ENCODE peak calls at places on chromosomes 11 and 22, in four cellular contexts. One of them, this sample, is unnamed.

GRCh38 chr22:49627217-49628181 is 200.2 kb downstream of the BRD1 start:
- DNase-seq in fibroblast of pulmonary artery: no peak
- DNase-seq in H9: no peak
- DNase-seq in left ventricle myocardium inferior: no peak
- DNase-seq in this sample: no peak

GRCh38 chr22:43128116-43128515 is 15.1 kb downstream of the MCAT start:
- DNase-seq in left ventricle myocardium inferior: no peak
- DNase-seq in H9: no peak
- DNase-seq in fibroblast of pulmonary artery: no peak
- DNase-seq in this sample: no peak

GRCh38 chr11:92916299-92916698 is 53.2 kb upstream of the MTNR1B start:
- DNase-seq in left ventricle myocardium inferior: no peak
- DNase-seq in H9: no peak
- DNase-seq in fibroblast of pulmonary artery: no peak
- DNase-seq in this sample: no peak

GRCh38 chr11:8870461-8871282 is 40.3 kb upstream of the AKIP1 start:
- DNase-seq in H9: peak; percentile 74
- DNase-seq in fibroblast of pulmonary artery: peak; percentile 77
- DNase-seq in left ventricle myocardium inferior: peak; percentile 57
- DNase-seq in this sample: peak; percentile 58

GRCh38 chr11:2295971-2296912 is 5.5 kb downstream of the C11orf21 start:
- DNase-seq in fibroblast of pulmonary artery: no peak
- DNase-seq in H9: peak; percentile 18
- DNase-seq in left ventricle myocardium inferior: no peak
- DNase-seq in this sample: no peak

GRCh38 chr22:48357196-48357595 is 1470.5 kb downstream of the BRD1 start:
- DNase-seq in H9: peak; percentile 86
- DNase-seq in fibroblast of pulmonary artery: no peak
- DNase-seq in left ventricle myocardium inferior: no peak
- DNase-seq in this sample: no peak

GRCh38 chr11:70290341-70291065 is 20.0 kb downstream of the PPFIA1 start:
- DNase-seq in fibroblast of pulmonary artery: no peak
- DNase-seq in left ventricle myocardium inferior: no peak
- DNase-seq in H9: no peak
- DNase-seq in this sample: no peak

GRCh38 chr11:132734217-132734616 is 798.1 kb downstream of the OPCML start:
- DNase-seq in left ventricle myocardium inferior: no peak
- DNase-seq in fibroblast of pulmonary artery: peak; percentile 39
- DNase-seq in H9: no peak
- DNase-seq in this sample: no peak

GRCh38 chr11:67267188-67268035 is 1.1 kb downstream of the GRK2 start:
- DNase-seq in left ventricle myocardium inferior: no peak
- DNase-seq in fibroblast of pulmonary artery: no peak
- DNase-seq in H9: no peak
- DNase-seq in this sample: no peak

GRCh38 chr22:50267591-50268390 is 2.4 kb downstream of the MAPK11 start:
- DNase-seq in left ventricle myocardium inferior: peak; percentile 64
- DNase-seq in H9: peak; percentile 69
- DNase-seq in fibroblast of pulmonary artery: peak; percentile 52
- DNase-seq in this sample: peak; percentile 91

GRCh38 chr11:102279641-102280170 is 37.6 kb upstream of the BIRC3 start:
- DNase-seq in fibroblast of pulmonary artery: peak; percentile 64
- DNase-seq in left ventricle myocardium inferior: no peak
- DNase-seq in H9: no peak
- DNase-seq in this sample: peak; percentile 69

GRCh38 chr11:111299111-111300026 is 1.0 kb downstream of the POU2AF3 start:
- DNase-seq in left ventricle myocardium inferior: peak; percentile 59
- DNase-seq in H9: peak; percentile 66
- DNase-seq in fibroblast of pulmonary artery: peak; percentile 19
- DNase-seq in this sample: peak; percentile 80

GRCh38 chr11:11022126-11022730 is 164.4 kb upstream of the ZBED5 start:
- DNase-seq in H9: no peak
- DNase-seq in left ventricle myocardium inferior: no peak
- DNase-seq in fibroblast of pulmonary artery: peak; percentile 58
- DNase-seq in this sample: peak; percentile 52

GRCh38 chr11:854601-855342 is 12.1 kb downstream of the TSPAN4 start:
- DNase-seq in H9: no peak
- DNase-seq in left ventricle myocardium inferior: no peak
- DNase-seq in fibroblast of pulmonary artery: no peak
- DNase-seq in this sample: no peak

GRCh38 chr11:23991140-23991539 is 505.7 kb upstream of the LUZP2 start:
- DNase-seq in fibroblast of pulmonary artery: peak; percentile 66
- DNase-seq in left ventricle myocardium inferior: no peak
- DNase-seq in H9: no peak
- DNase-seq in this sample: no peak

GRCh38 chr11:92329644-92330043 is 105.0 kb downstream of the FAT3 start:
- DNase-seq in left ventricle myocardium inferior: no peak
- DNase-seq in H9: no peak
- DNase-seq in fibroblast of pulmonary artery: peak; percentile 25
- DNase-seq in this sample: no peak

GRCh38 chr11:9838961-9839360 is 175.1 kb downstream of the SWAP70 start:
- DNase-seq in fibroblast of pulmonary artery: no peak
- DNase-seq in H9: no peak
- DNase-seq in left ventricle myocardium inferior: no peak
- DNase-seq in this sample: peak; percentile 18

GRCh38 chr11:16784671-16785070 is 46.2 kb downstream of the C11orf58 start:
- DNase-seq in H9: no peak
- DNase-seq in left ventricle myocardium inferior: no peak
- DNase-seq in fibroblast of pulmonary artery: peak; percentile 27
- DNase-seq in this sample: no peak

GRCh38 chr11:45599161-45599943 is 66.1 kb downstream of the CHST1 start:
- DNase-seq in H9: no peak
- DNase-seq in fibroblast of pulmonary artery: no peak
- DNase-seq in left ventricle myocardium inferior: no peak
- DNase-seq in this sample: no peak

GRCh38 chr11:84645988-84646689 is 981.0 kb downstream of the DLG2 start:
- DNase-seq in left ventricle myocardium inferior: no peak
- DNase-seq in H9: no peak
- DNase-seq in fibroblast of pulmonary artery: no peak
- DNase-seq in this sample: no peak
- TF ChIP-seq CTCF in left ventricle myocardium inferior: no peak
- TF ChIP-seq CTCF in H9: no peak
- TF ChIP-seq CTCF in fibroblast of pulmonary artery: no peak
- TF ChIP-seq CTCF in this sample: no peak

DNA sequence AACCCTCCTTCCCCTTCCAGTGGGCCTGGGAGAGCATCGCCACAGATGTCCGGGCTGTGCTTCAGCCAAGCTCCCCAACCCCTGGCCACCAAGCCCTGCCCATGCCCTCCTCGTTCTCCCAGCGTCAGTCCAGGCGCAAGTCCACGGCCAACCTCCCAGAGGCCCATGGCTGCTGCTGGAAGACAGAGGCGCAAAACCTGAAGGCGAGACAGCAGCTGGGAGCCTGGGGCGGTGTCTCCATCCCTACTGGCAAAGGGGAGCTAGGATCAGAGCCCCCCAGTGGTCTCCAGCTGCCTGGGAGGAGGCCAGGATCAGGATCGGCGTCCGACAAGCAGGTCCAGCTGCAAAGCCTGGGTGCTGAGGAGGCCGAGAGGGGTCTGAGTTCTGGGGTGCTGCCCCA is 1.9 kb downstream of the TSGA10IP start:
- DNase-seq in left ventricle myocardium inferior: no peak
- DNase-seq in H9: peak; percentile 55
- DNase-seq in fibroblast of pulmonary artery: no peak
- DNase-seq in this sample: no peak
- TF ChIP-seq CTCF in left ventricle myocardium inferior: no peak
- TF ChIP-seq CTCF in H9: peak; percentile 9
- TF ChIP-seq CTCF in fibroblast of pulmonary artery: no peak
- TF ChIP-seq CTCF in this sample: no peak

GRCh38 chr22:42108848-42109247 is 18.3 kb upstream of the NDUFA6 start:
- DNase-seq in H9: peak; percentile 36
- DNase-seq in fibroblast of pulmonary artery: no peak
- DNase-seq in left ventricle myocardium inferior: no peak
- DNase-seq in this sample: no peak

GRCh38 chr22:42111798-42112197 is 18.8 kb downstream of the CYP2D6 start:
- DNase-seq in left ventricle myocardium inferior: no peak
- DNase-seq in H9: no peak
- DNase-seq in fibroblast of pulmonary artery: no peak
- DNase-seq in this sample: no peak

GRCh38 chr22:42116848-42117424 is 13.7 kb downstream of the CYP2D6 start:
- DNase-seq in H9: peak; percentile 64
- DNase-seq in fibroblast of pulmonary artery: peak; percentile 30
- DNase-seq in left ventricle myocardium inferior: no peak
- DNase-seq in this sample: no peak

DNA sequence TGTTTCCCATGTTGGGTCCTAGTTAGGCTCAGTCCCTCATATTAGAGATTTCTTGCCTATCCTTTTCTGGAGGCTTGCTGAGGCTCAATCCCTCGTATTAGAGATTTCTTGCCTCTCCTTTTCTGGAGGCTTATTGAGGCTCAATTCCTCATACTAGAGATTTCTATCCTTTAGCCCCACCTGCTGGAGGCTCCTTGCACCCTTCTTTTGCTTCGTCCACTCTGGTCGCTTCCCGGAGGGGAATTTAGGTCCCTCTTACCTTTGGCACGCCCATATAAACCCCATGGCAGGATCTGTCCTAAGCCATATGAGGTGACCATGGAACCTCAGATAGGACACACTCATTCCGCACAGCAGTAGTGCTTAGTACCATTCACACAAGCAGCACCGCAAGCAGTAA is 15.9 kb downstream of the CYP2D6 start:
- DNase-seq in left ventricle myocardium inferior: no peak
- DNase-seq in fibroblast of pulmonary artery: peak; percentile 31
- DNase-seq in H9: peak; percentile 73
- DNase-seq in this sample: no peak
- TF ChIP-seq CTCF in left ventricle myocardium inferior: peak; percentile 45
- TF ChIP-seq CTCF in fibroblast of pulmonary artery: peak; percentile 28
- TF ChIP-seq CTCF in H9: peak; percentile 72
- TF ChIP-seq CTCF in this sample: no peak

DNA sequence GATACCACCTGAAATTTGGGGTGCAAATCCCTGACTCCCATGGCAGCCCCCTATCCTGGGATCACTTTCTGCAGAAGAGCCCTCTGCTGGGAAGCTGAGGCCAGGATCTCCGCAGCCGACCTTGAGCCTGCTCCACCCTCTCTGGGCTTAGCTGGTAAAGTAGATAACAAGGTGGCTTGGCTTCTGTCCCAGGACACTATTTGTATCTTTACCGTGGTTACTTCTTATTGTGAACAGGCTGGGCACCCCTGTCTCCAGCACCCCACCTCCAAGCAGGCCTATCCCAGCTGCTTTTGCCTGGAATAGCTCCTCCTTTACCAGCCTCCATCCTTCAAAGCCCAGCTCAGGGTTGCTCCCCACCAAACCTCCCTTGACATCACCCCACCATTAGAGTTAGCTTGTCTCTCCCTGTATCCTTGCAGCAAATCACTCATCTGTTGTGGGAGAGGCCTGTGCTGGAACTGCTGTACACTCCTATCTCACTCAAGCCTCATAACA is 35.2 kb upstream of the P2RY2 start:
- DNase-seq in fibroblast of pulmonary artery: no peak
- DNase-seq in H9: no peak
- DNase-seq in left ventricle myocardium inferior: peak; percentile 60
- DNase-seq in this sample: no peak
- TF ChIP-seq CTCF in fibroblast of pulmonary artery: peak; percentile 7
- TF ChIP-seq CTCF in H9: no peak
- TF ChIP-seq CTCF in left ventricle myocardium inferior: peak; percentile 50
- TF ChIP-seq CTCF in this sample: no peak